ENCODE peak calls at places on chromosomes 6 and 20, in nine cellular contexts. S is fibroblast of lung; B is suprapubic skin; Q is CD8-positive, alpha-beta T cell; Z is cardiac muscle cell; I is neural progenitor cell; O is HepG2; X is PC-9; M is Caco-2. L is an unnamed sample.

GRCh38 chr6:7269816-7270215 is 43.2 kb downstream of the SSR1 start:
- DNase-seq in S (no peak), B (peak; percentile 70), Q (no peak), Z (no peak), I (no peak), O (no peak), X (no peak), M (no peak), L (no peak)

GRCh38 chr6:37514377-37514776 is 14.7 kb upstream of the CCDC167 start:
- DNase-seq in S (peak; percentile 28), B (no peak), Q (no peak), Z (no peak), I (no peak), O (no peak), X (no peak), M (no peak), L (no peak)

GRCh38 chr20:62595491-62595890 is 46.8 kb upstream of the SLCO4A1 start:
- DNase-seq in S (peak; percentile 53), B (no peak), Q (no peak), Z (no peak), I (no peak), O (no peak), X (peak; percentile 61), M (peak; percentile 75), L (peak; percentile 69)

GRCh38 chr6:114783083-114783482 is 440.3 kb upstream of the HS3ST5 start:
- DNase-seq in S (no peak), B (no peak), Q (no peak), Z (no peak), I (no peak), O (no peak), X (no peak), M (no peak), L (no peak)

GRCh38 chr20:45036044-45036755 is 64.7 kb downstream of the KCNS1 start:
- DNase-seq in S (peak; percentile 85), B (no peak), Q (no peak), Z (no peak), I (no peak), O (peak; percentile 23), X (peak; percentile 32), M (no peak), L (peak; percentile 21)

GRCh38 chr20:36806049-36806448 is 32.5 kb upstream of the DSN1 start:
- DNase-seq in S (no peak), B (no peak), Q (no peak), Z (no peak), I (no peak), O (no peak), X (no peak), M (no peak), L (no peak)

GRCh38 chr6:111631930-111632460 is 26.3 kb upstream of the TRAF3IP2 start:
- DNase-seq in S (no peak), B (no peak), Q (no peak), Z (no peak), I (no peak), O (no peak), X (peak; percentile 24), M (no peak), L (no peak)

GRCh38 chr20:15297059-15297875 is 959.9 kb upstream of the FLRT3 start:
- DNase-seq in S (no peak), B (no peak), Q (no peak), Z (peak; percentile 10), I (no peak), O (no peak), X (no peak), M (no peak), L (no peak)

GRCh38 chr20:43563991-43564390 is 5.2 kb downstream of the SGK2 start:
- DNase-seq in S (no peak), B (no peak), Q (no peak), Z (no peak), I (no peak), O (no peak), X (no peak), M (peak; percentile 33), L (no peak)

GRCh38 chr20:13029687-13030510 is 21.1 kb downstream of the SPTLC3 start:
- DNase-seq in S (peak; percentile 89), B (no peak), Q (no peak), Z (no peak), I (no peak), O (peak; percentile 80), X (peak; percentile 86), M (peak; percentile 75), L (peak; percentile 18)

GRCh38 chr6:13425270-13425905 is 62.0 kb downstream of the GFOD1 start:
- DNase-seq in S (no peak), B (no peak), Q (no peak), Z (peak; percentile 67), I (no peak), O (no peak), X (no peak), M (no peak), L (no peak)

GRCh38 chr6:36616888-36617521 is 22.8 kb downstream of the SRSF3 start:
- DNase-seq in S (no peak), B (peak; percentile 79), Q (no peak), Z (no peak), I (no peak), O (no peak), X (peak; percentile 90), M (no peak), L (peak; percentile 67)

GRCh38 chr6:6842301-6842700 is 253.8 kb downstream of the LY86 start:
- DNase-seq in S (no peak), B (no peak), Q (no peak), Z (no peak), I (no peak), O (no peak), X (no peak), M (no peak), L (no peak)

GRCh38 chr6:146200136-146200708 is 171.4 kb downstream of the GRM1 start:
- DNase-seq in S (no peak), B (no peak), Q (no peak), Z (no peak), I (peak; percentile 6), O (no peak), X (no peak), M (no peak), L (no peak)

GRCh38 chr6:8155259-8156012 is 53.1 kb upstream of the EEF1E1 start:
- DNase-seq in S (no peak), B (no peak), Q (no peak), Z (no peak), I (no peak), O (no peak), X (no peak), M (no peak), L (no peak)

GRCh38 chr6:2632368-2632767 is 118.4 kb downstream of the MYLK4 start:
- DNase-seq in S (no peak), B (no peak), Q (no peak), Z (no peak), I (no peak), O (no peak), X (no peak), M (no peak), L (no peak)

GRCh38 chr6:137878810-137879285 is 11.8 kb downstream of the TNFAIP3 start:
- DNase-seq in S (no peak), B (peak; percentile 82), Q (no peak), Z (peak; percentile 74), I (peak; percentile 84), O (no peak), X (no peak), M (no peak), L (no peak)

DNA sequence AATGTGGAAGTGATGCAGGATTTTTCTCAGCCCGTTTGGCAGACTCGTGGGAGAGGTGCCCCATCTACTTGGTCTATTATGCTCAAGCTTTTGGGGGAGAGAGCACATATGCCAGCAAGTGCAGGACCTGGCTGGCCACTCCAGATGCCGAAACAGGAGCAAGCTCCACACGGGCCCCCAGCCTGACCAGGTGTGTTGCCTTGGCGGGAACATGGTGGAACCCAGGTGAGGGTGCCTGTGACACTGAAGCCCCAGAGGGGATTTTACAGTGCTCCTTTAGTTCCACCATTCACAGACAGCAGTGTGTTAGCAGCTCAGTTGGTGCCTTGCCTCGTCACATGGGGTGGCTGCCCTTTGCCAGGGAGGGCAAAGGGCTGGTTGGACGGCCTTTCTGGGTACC is 798.9 kb downstream of the EYS start:
- DNase-seq in S (no peak), B (no peak), Q (no peak), Z (no peak), I (no peak), O (no peak), X (no peak), M (no peak), L (no peak)
- H3K4me1 ChIP-seq in S (no peaks in the 10 kb centered on the region), B (no peaks in the 10 kb centered on the region), Q (no peaks in the 10 kb centered on the region), Z (no peaks in the 10 kb centered on the region), I (no peaks in the 10 kb centered on the region), O (no peaks in the 10 kb centered on the region), X (no peaks in the 10 kb centered on the region), M (no peaks in the 10 kb centered on the region), L (peaks cover 14% of the 10 kb centered on the region)

DNA sequence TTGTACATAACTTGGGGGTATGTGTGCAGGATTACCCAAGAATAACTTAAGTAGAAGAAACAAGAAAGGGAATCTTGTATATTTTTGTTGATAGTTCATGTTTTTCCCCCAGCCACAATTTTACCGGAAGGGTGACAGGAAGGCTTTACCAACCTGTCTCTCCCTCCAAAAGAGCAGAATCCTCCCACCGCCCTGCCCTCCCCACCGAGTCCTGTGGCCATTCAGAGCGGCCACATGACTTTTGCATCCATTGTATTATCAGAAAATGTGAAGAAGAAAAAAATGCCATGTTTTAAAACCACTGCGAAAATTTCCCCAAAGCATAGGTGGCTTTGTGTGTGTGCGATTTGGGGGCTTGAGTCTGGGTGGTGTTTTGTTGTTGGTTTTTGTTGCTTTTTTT is 22.0 kb downstream of the PRDM1 start:
- DNase-seq in S (no peak), B (no peak), Q (no peak), Z (no peak), I (no peak), O (no peak), X (no peak), M (no peak), L (no peak)
- H3K4me1 ChIP-seq in S (no peaks in the 10 kb centered on the region), B (peaks cover 4% of the 10 kb centered on the region), Q (peaks cover 30% of the 10 kb centered on the region), Z (peaks cover 9% of the 10 kb centered on the region), I (peaks cover 4% of the 10 kb centered on the region), O (no peaks in the 10 kb centered on the region), X (peaks cover 4% of the 10 kb centered on the region), M (no peaks in the 10 kb centered on the region), L (peaks cover 1% of the 10 kb centered on the region)

DNA sequence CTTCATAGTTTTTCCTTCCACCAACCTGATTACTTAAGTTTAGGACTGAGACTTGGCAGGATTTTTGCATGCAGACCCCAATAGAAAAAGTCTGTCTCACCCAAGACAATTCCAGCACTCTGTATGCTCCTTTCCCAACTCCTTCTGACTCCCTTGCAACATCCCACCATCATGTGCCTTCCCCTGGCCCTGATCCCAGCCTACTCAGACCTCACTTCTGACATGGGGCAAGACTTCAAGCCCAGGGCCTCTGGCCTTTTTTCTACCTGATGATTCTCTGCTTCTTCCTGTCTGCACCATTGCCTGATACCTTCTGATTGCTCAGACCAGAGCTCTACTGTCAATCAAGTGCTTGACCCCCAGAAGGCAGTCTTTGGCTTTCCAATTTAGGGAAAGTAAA is 96.6 kb downstream of the HAO1 start:
- DNase-seq in S (peak; percentile 76), B (no peak), Q (no peak), Z (no peak), I (no peak), O (no peak), X (no peak), M (no peak), L (no peak)
- H3K4me1 ChIP-seq in S (peaks cover 4% of the 10 kb centered on the region), B (peaks cover 4% of the 10 kb centered on the region), Q (no peaks in the 10 kb centered on the region), Z (no peaks in the 10 kb centered on the region), I (no peaks in the 10 kb centered on the region), O (no peaks in the 10 kb centered on the region), X (no peaks in the 10 kb centered on the region), M (no peaks in the 10 kb centered on the region), L (peaks cover 24% of the 10 kb centered on the region)

DNA sequence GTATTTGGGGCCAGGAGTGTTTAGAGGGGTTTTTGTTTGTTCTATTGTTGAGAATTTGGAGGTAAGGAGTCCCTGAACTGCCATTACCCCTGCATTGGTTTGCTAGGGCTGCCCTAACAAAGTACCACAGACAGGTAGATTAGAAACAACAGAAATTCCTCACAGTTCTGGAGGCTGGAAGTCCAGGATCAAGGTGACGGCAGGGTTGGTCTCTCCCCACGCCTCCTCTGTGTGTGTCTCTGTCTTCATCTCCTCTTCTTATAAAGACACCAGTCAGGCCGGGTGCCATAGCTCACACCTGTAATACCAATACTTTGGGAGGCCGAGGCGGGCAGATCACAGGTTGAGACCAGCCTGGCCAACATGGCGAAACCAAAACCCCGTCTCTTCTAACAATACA is 97.1 kb upstream of the FAM8A1 start:
- DNase-seq in S (no peak), B (no peak), Q (no peak), Z (no peak), I (no peak), O (no peak), X (no peak), M (no peak), L (no peak)
- H3K4me1 ChIP-seq in S (peaks cover 2% of the 10 kb centered on the region), B (no peaks in the 10 kb centered on the region), Q (no peaks in the 10 kb centered on the region), Z (no peaks in the 10 kb centered on the region), I (no peaks in the 10 kb centered on the region), O (no peaks in the 10 kb centered on the region), X (no peaks in the 10 kb centered on the region), M (no peaks in the 10 kb centered on the region), L (peaks cover 4% of the 10 kb centered on the region)

L was measured in endothelial cell of umbilical vein.